ENCODE peak calls at places on chromosomes 12 and 14, in four cellular contexts. R, F, E and D are unnamed samples.
A peak's percentile ranks its signal among the peaks of the same experiment; 100 is the strongest.

GRCh38 chr12:77813558-77813957 is 17.1 kb upstream of the NAV3 start:
- DNase-seq in E (no peak), R (no peak), F (no peak), D (no peak)

GRCh38 chr14:106875503-106875902 is 1349.1 kb downstream of the TMEM121 start:
- DNase-seq in E (no peak), F (no peak), R (no peak), D (no peak)

GRCh38 chr12:122687091-122687490 is 16.1 kb downstream of the HCAR2 start:
- DNase-seq in F (no peak), E (no peak), R (peak; percentile 25), D (no peak)

GRCh38 chr14:65704850-65705249 is 292.3 kb downstream of the FUT8 start:
- DNase-seq in R (no peak), F (no peak), E (no peak), D (peak; percentile 50)

GRCh38 chr12:52223411-52224039 is 9.5 kb upstream of the KRT7 start:
- DNase-seq in F (no peak), E (no peak), R (peak; percentile 59), D (no peak)

GRCh38 chr12:65203376-65203775 is 34.0 kb downstream of the LEMD3 start:
- DNase-seq in F (no peak), R (no peak), E (no peak), D (no peak)

GRCh38 chr14:51328089-51328941 is 88.3 kb downstream of the TMX1 start:
- DNase-seq in R (peak; percentile 82), F (no peak), E (no peak), D (peak; percentile 25)

GRCh38 chr12:116861331-116861730 is 19.9 kb downstream of the HRK start:
- DNase-seq in F (no peak), E (peak; percentile 60), R (peak; percentile 90), D (peak; percentile 31)

GRCh38 chr14:21024668-21025373 is at the start of gene NDRG2:
- DNase-seq in E (peak; percentile 88), F (peak; percentile 91), R (no peak), D (peak; percentile 93)

GRCh38 chr14:102539544-102540309 is 30.2 kb upstream of the ANKRD9 start:
- DNase-seq in F (no peak), R (peak; percentile 58), E (no peak), D (no peak)

GRCh38 chr14:65169351-65169750 is 67.0 kb upstream of the MAX start:
- DNase-seq in F (no peak), R (peak; percentile 89), E (no peak), D (no peak)

GRCh38 chr12:47882796-47883546 is 21.8 kb downstream of the VDR start:
- DNase-seq in E (no peak), F (no peak), R (no peak), D (no peak)

GRCh38 chr12:25480145-25480544 is 72.9 kb downstream of the LMNTD1 start:
- DNase-seq in F (no peak), R (no peak), E (no peak), D (no peak)

GRCh38 chr12:125690841-125691240 is 625.6 kb downstream of the AACS start:
- DNase-seq in R (no peak), F (no peak), E (no peak), D (no peak)

GRCh38 chr12:111170559-111170958 is 198.3 kb downstream of the PHETA1 start:
- DNase-seq in E (no peak), R (no peak), F (no peak), D (no peak)

GRCh38 chr12:113934060-113934829 is 31.9 kb downstream of the RBM19 start:
- DNase-seq in E (no peak), R (no peak), F (no peak), D (no peak)

DNA sequence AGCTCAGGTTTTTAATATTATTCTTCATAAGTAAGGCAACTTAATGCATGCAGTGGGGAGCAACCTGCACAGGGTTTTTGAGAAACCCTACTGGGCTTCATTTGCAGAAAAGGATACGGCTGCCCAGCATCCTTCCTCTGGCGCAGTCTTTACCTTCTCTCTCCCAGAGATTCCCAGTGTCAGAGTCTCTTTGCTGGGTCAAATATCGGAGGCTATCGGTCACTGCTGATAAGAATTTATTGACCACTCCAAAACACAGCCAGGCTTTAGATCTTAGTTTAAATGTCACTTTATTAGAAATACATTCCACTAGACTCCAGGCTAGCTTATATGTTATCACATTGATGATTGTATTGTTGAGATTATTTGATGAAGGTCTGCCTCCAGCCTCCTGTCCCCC is 147.2 kb upstream of the CPSF6 start:
- DNase-seq in E (no peak), F (no peak), R (no peak), D (no peak)
- H3K4me1 ChIP-seq in E (peaks cover 10% of the 10 kb centered on the region), F (no peaks in the 10 kb centered on the region), R (no peaks in the 10 kb centered on the region), D (no peaks in the 10 kb centered on the region)

GRCh38 chr12:109757671-109758265 is 44.1 kb downstream of the FAM222A start:
- DNase-seq in F (peak; percentile 29), R (no peak), E (peak; percentile 22), D (no peak)

GRCh38 chr12:109753054-109753401 is 39.4 kb downstream of the FAM222A start:
- DNase-seq in R (no peak), F (peak; percentile 26), E (no peak), D (no peak)

GRCh38 chr12:109752117-109753053 is 38.8 kb downstream of the FAM222A start:
- DNase-seq in E (peak; percentile 25), F (no peak), R (no peak), D (peak; percentile 91)

GRCh38 chr12:109756457-109756856 is 42.8 kb downstream of the FAM222A start:
- DNase-seq in E (no peak), F (no peak), R (no peak), D (no peak)

DNA sequence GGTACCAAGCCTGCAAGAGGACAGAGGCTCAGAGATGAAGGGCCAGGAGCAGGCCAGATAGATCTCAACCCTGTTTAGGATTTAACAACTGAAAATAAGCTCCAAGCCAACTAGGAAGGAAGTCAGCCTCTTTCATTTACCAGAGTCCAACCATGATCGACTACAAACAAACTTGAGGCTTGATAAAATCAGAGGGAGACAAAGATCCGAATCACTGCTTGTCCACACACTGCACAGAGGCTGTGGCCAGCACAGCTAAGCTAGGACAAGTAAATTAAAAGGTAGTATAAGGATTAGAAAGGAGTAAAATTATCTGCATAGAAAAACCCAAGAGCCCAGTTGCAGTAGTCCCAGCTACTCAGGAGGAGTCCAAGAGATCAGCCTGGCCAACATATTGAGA is 40.3 kb downstream of the FAM222A start:
- DNase-seq in E (no peak), F (peak; percentile 26), R (no peak), D (no peak)
- H3K56ac ChIP-seq in E (no peak overlapping the region), F (no peak overlapping the region), R (no peak overlapping the region), D (peak overlapping the region; percentile 30)

GRCh38 chr12:11782914-11783420 is 133.5 kb downstream of the ETV6 start:
- DNase-seq in R (no peak), F (no peak), E (no peak), D (no peak)

GRCh38 chr12:11787437-11787836 is 138.0 kb downstream of the ETV6 start:
- DNase-seq in R (no peak), E (no peak), F (no peak), D (no peak)

GRCh38 chr12:11785722-11786121 is 136.2 kb downstream of the ETV6 start:
- DNase-seq in E (no peak), F (no peak), R (peak; percentile 32), D (no peak)

GRCh38 chr12:11786638-11787365 is 137.3 kb downstream of the ETV6 start:
- DNase-seq in R (no peak), E (no peak), F (no peak), D (no peak)

DNA sequence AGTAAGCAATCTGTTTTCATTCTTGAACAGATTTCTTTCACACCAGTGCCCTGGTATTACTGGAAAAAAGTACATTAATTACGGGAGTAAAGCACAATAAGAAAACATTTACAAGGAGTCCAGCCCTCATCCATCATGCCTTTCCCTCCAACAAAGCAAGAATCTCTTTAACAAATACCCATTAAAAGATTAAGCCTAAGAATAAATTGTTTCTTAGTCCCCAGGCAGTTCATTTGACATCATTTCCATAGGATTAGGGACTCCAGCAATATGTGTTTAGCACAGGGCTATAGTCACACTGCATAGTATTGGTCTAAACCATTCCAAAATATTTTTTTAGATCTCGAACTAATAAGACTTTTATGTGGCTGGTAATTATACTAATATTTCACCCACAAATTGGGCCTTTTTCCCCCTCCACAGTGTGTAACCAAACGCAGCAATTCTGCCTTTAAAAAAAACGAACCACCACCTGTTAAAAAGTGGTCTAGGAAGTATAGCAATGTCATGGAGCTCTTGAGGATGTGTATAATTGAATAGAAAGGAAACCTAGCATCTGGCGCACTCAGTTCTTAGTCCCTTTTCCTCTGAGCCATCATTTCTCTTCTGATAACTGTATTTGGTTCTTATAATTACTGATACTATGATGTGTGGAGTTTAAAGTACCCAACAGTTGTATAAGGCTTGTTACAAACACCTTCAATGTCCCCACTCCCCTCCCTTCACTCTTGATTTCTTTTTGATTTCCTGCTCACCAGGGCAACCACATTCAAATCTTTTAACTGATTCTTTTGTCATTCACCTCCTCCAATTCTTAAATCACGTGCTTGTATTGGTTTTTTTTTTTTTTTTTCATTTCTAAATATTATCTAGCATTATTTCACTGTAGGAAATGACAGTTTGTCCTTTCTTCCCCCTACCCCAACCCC is 138.7 kb downstream of the ETV6 start:
- DNase-seq in R (no peak), E (no peak), F (no peak), D (no peak)
- H3K4me1 ChIP-seq in R (peaks cover 2% of the 10 kb centered on the region), E (peaks cover 2% of the 10 kb centered on the region), F (peaks cover 3% of the 10 kb centered on the region), D (no peaks in the 10 kb centered on the region)

DNA sequence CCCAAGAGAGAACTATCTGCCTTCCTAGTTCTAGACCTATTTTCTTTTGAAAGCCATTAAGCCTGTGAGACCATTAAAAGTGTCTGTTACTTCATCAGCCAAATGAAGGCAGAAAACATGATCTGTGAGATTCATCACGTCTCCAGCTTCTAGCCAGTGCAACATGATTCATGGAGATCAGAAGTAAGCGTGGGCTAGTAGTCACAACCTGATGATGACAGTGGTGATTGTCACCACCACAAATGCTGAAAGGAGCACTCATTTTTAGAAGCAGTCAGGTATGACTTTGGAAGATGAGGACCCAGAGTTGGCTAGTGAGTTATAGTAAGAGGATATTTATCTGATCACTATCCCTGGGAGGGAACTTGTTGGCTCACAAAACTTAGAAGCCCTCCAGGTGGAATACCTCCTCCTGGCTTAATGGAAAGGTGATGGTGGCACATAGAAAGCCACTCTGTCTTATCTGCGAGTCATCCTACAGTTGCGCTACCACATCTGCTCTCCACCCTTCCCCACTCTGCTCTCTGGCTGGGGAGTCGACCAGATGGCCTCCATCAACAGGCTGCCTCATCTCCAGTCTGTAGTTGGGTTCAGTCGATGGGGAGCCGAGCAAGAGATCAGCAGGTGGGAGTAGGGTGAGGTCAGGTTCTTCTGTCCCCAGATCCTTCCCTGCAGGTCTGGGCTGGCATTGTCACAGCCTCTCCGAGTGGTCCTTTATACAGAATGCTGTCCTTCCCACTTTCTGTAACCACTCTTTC is 317.6 kb upstream of the FKBP4 start:
- DNase-seq in E (no peak), F (no peak), R (no peak), D (no peak)
- H3K56ac ChIP-seq in E (no peak overlapping the region), F (no peak overlapping the region), R (no peak overlapping the region), D (no peak overlapping the region)

DNA sequence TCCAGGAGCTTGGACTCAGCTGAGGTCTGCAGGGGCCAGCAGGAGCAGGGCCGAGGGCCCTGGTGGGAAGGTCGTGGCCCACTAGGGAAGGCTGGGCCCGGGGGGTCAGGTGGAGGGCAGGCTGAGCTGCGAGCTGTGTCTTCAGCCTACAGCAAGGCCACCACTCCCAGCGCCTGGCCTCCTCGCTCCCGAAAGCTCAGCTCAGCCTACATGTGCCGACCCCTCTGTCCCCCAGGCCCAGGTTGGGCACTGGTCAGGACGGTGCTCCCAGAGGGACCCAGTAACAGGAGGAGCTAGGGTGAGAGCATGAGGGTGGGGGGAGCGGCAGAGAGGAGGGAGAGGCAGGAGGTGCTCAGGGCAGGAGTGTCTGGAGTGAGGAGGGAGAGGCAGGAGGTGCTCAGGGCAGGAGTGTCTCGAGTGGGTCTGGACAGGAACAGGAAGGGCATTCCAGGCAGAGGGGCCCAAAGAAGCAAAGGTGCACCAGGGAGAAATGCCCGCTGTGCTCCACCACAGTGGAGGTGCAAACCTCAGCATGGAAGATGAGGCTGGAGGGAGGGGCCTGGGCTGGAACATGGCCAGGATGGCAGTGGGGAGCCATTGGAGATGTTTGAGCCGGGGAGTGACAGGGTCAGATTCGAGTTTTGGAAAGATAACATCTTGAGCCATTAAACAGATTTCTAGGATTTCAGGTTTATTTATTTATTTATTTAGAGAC is 29.1 kb upstream of the GPR132 start:
- DNase-seq in F (no peak), R (no peak), E (no peak), D (no peak)
- H3K4me1 ChIP-seq in F (peaks cover 15% of the 10 kb centered on the region), R (peaks cover 22% of the 10 kb centered on the region), E (no peaks in the 10 kb centered on the region), D (peaks cover 3% of the 10 kb centered on the region)